ENCODE peak calls at places on chromosome 12, in five cellular contexts. S is hippocampal formation, X is NCI-H345, P is Right ventricle myocardium inferior, E is PC-9. L is an unnamed sample.

GRCh38 chr12:95224202-95225170 is 6.9 kb downstream of the VEZT start:
- DNase-seq in X (no peak), E (no peak), P (no peak), S (no peak), L (peak; percentile 75)

GRCh38 chr12:119202121-119202527 is 23.4 kb downstream of the HSPB8 start:
- DNase-seq in P (no peak), X (peak; percentile 91), E (no peak), S (no peak), L (no peak)

GRCh38 chr12:72901685-72902084 is 629.5 kb downstream of the TRHDE start:
- DNase-seq in E (no peak), P (no peak), S (no peak), X (no peak), L (no peak)

GRCh38 chr12:109792992-109793391 is 40.2 kb downstream of the TRPV4 start:
- DNase-seq in E (no peak), S (no peak), P (no peak), X (no peak), L (no peak)

GRCh38 chr12:82479511-82479910 is 121.2 kb downstream of the METTL25 start:
- DNase-seq in S (no peak), X (no peak), E (no peak), P (no peak), L (peak; percentile 63)

GRCh38 chr12:43728117-43728516 is 30.5 kb downstream of the PUS7L start:
- DNase-seq in X (no peak), P (no peak), S (no peak), E (no peak), L (no peak)

GRCh38 chr12:64826234-64826633 is 1.8 kb downstream of the TBC1D30 start:
- DNase-seq in X (peak; percentile 78), P (no peak), S (no peak), E (no peak), L (peak; percentile 61)

GRCh38 chr12:52139579-52140062 is 52.2 kb downstream of the KRT80 start:
- DNase-seq in E (peak; percentile 78), X (peak; percentile 79), P (no peak), S (no peak), L (no peak)

GRCh38 chr12:10715491-10715890 is 7.6 kb downstream of the YBX3 start:
- DNase-seq in E (no peak), P (no peak), S (no peak), X (no peak), L (no peak)

GRCh38 chr12:10392394-10392930 is 2.6 kb upstream of the KLRK1 start:
- DNase-seq in E (peak; percentile 79), X (peak; percentile 21), S (peak; percentile 8), P (no peak), L (peak; percentile 98)

GRCh38 chr12:52539024-52539820 is 13.7 kb downstream of the KRT71 start:
- DNase-seq in X (peak; percentile 78), P (no peak), E (no peak), S (no peak), L (peak; percentile 9)

GRCh38 chr12:120529641-120530314 is 820 bp upstream of the COQ5 start:
- DNase-seq in P (no peak), E (peak; percentile 18), S (no peak), X (peak; percentile 32), L (peak; percentile 64)